ENCODE peak calls at places on chromosome 11, in six cellular contexts. H is choroid plexus epithelial cell, T is kidney, O is epithelial cell of esophagus, L is neuronal stem cell, D is cardiac muscle cell. S is an unnamed sample.
A peak's percentile ranks its signal among the peaks of the same experiment; 100 is the strongest.

GRCh38 chr11:28849053-28849452 is 740.9 kb downstream of the METTL15 start:
- DNase-seq in H (no peak), T (no peak), O (peak; percentile 62), L (no peak), D (no peak), S (no peak)

GRCh38 chr11:6568191-6568918 is 35.1 kb downstream of the RRP8 start:
- DNase-seq in H (peak; percentile 86), T (peak; percentile 53), O (peak; percentile 65), L (no peak), D (peak; percentile 92), S (no peak)

GRCh38 chr11:128868851-128869671 is 2.0 kb upstream of the KCNJ1 start:
- DNase-seq in H (no peak), T (no peak), O (no peak), L (no peak), D (no peak), S (no peak)

GRCh38 chr11:116148056-116148455 is 624.7 kb downstream of the BUD13 start:
- DNase-seq in H (no peak), T (no peak), O (no peak), L (no peak), D (no peak), S (no peak)

GRCh38 chr11:44990665-44991064 is 40.0 kb upstream of the TP53I11 start:
- DNase-seq in H (no peak), T (no peak), O (no peak), L (no peak), D (no peak), S (no peak)

GRCh38 chr11:32584921-32585320 is 1.3 kb downstream of the EIF3M start:
- DNase-seq in H (no peak), T (no peak), O (peak; percentile 10), L (peak; percentile 17), D (no peak), S (no peak)

GRCh38 chr11:86041975-86042378 is 26.9 kb downstream of the PICALM start:
- DNase-seq in H (peak; percentile 96), T (no peak), O (peak; percentile 87), L (peak; percentile 89), D (peak; percentile 95), S (peak; percentile 40)

GRCh38 chr11:79708319-79708928 is 267.6 kb upstream of the TENM4 start:
- DNase-seq in H (peak; percentile 63), T (no peak), O (peak; percentile 73), L (peak; percentile 45), D (peak; percentile 41), S (no peak)

GRCh38 chr11:65900899-65901180 is 652 bp upstream of the FOSL1 start:
- DNase-seq in H (no peak), T (no peak), O (no peak), L (no peak), D (no peak), S (no peak)
- H3K4me3 ChIP-seq in H (no peak overlapping the region), T (peak overlapping the region; percentile 47), O (no peak overlapping the region), L (peak overlapping the region; percentile 53), D (peak overlapping the region; percentile 35), S (no peak overlapping the region)

DNA sequence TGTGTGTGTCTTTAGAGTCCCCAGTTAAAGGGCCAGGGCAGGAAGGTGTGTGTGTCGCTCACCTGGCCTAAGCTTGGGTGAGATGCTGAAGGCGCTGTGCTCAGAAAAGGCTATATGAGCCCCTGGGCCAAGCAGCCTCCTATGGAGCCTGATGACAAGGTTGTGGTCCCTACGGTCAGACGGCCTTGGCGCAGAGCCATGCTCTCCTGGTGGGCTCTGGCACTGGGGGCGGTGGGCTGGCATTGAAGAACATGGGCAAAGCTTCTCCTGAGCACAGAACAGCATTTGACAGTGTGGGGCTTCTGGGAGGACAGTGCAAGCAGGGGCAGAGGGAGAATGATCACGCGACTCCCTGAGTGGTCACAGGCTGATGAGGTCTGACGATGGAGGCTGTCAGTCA is 10.7 kb upstream of the LRRC10B start:
- DNase-seq in H (no peak), T (no peak), O (no peak), L (no peak), D (no peak), S (no peak)
- H3K4me3 ChIP-seq in H (no peak overlapping the region), T (no peak overlapping the region), O (no peak overlapping the region), L (no peak overlapping the region), D (no peak overlapping the region), S (no peak overlapping the region)

GRCh38 chr11:22677153-22677890 is 10.9 kb downstream of the GAS2 start:
- DNase-seq in H (no peak), T (no peak), O (peak; percentile 56), L (no peak), D (no peak), S (no peak)
- H3K4me3 ChIP-seq in H (no peak overlapping the region), T (no peak overlapping the region), O (no peak overlapping the region), L (no peak overlapping the region), D (no peak overlapping the region), S (no peak overlapping the region)

GRCh38 chr11:417652-418342 is 3.0 kb upstream of the SIGIRR start:
- DNase-seq in H (no peak), T (no peak), O (no peak), L (no peak), D (no peak), S (no peak)
- H3K4me3 ChIP-seq in H (no peak overlapping the region), T (peak overlapping the region; percentile 64), O (peak overlapping the region; percentile 13), L (no peak overlapping the region), D (no peak overlapping the region), S (no peak overlapping the region)

GRCh38 chr11:111081021-111081511 is 164.5 kb upstream of the POU2AF2 start:
- DNase-seq in H (peak; percentile 35), T (no peak), O (no peak), L (no peak), D (peak; percentile 15), S (no peak)

GRCh38 chr11:111077938-111078337 is 167.6 kb upstream of the POU2AF2 start:
- DNase-seq in H (no peak), T (no peak), O (peak; percentile 27), L (no peak), D (no peak), S (no peak)
- H3K4me3 ChIP-seq in H (no peak overlapping the region), T (no peak overlapping the region), O (no peak overlapping the region), L (no peak overlapping the region), D (no peak overlapping the region), S (no peak overlapping the region)

GRCh38 chr11:124210421-124210820 is 27.3 kb downstream of the OR10D3 start:
- DNase-seq in H (no peak), T (no peak), O (no peak), L (no peak), D (no peak), S (no peak)

GRCh38 chr11:124204008-124204407 is 20.9 kb downstream of the OR10D3 start:
- DNase-seq in H (no peak), T (no peak), O (no peak), L (no peak), D (no peak), S (no peak)

GRCh38 chr11:124214027-124214426 is 26.9 kb upstream of the OR8G1 start:
- DNase-seq in H (no peak), T (no peak), O (no peak), L (no peak), D (no peak), S (no peak)

GRCh38 chr11:124207102-124207792 is 24.1 kb downstream of the OR10D3 start:
- DNase-seq in H (no peak), T (no peak), O (peak; percentile 9), L (no peak), D (no peak), S (no peak)

DNA sequence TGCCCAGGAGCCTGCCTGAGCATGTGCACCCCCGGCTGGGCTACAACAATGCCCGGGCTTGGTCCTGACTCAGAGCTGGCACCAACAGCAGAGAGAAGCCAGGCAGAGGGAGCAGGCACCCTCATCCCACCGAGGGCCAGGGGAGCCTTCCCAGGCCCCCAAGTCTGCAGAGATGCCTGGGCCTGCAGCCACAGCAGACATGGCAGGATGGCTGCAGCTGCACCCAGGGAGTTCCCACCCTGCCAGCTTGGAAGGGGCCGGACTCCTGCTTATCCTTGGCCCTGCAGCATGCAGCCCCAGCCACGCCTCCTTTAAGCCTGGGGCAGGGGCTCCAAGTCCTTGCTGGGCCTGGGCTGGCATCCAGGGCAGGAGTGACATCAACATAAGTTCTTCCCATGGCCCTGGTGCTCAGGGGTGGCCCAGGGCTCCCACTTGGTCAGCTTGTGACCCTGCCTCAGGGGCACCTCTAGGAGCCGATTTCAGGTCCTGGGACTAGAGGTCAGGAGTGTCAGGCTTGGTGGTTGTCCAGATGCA is 26.7 kb downstream of the OR10D3 start:
- DNase-seq in H (no peak), T (no peak), O (no peak), L (no peak), D (no peak), S (no peak)
- H3K4me3 ChIP-seq in H (no peak overlapping the region), T (no peak overlapping the region), O (no peak overlapping the region), L (no peak overlapping the region), D (no peak overlapping the region), S (no peak overlapping the region)

GRCh38 chr11:126823271-126823670 is 177.3 kb downstream of the KIRREL3 start:
- DNase-seq in H (no peak), T (no peak), O (no peak), L (no peak), D (no peak), S (no peak)
- H3K4me3 ChIP-seq in H (no peak overlapping the region), T (no peak overlapping the region), O (no peak overlapping the region), L (no peak overlapping the region), D (no peak overlapping the region), S (no peak overlapping the region)